ENCODE peak calls at places on chromosomes 2 and 18, in four cellular contexts. B is H1, V is K562, Z is GM12878. M is an unnamed sample.
A peak's percentile ranks its signal among the peaks of the same experiment; 100 is the strongest.

GRCh38 chr2:20067992-20068727 is 16.7 kb upstream of the LAPTM4A start:
- DNase-seq in B (no peak), V (no peak), Z (no peak), M (no peak)

GRCh38 chr2:216578325-216578724 is 54.9 kb upstream of the IGFBP2 start:
- DNase-seq in B (no peak), V (no peak), Z (no peak), M (no peak)

GRCh38 chr2:231884438-231885140 is 41.6 kb downstream of the NPPC start:
- DNase-seq in B (no peak), V (no peak), Z (no peak), M (no peak)

GRCh38 chr2:60961457-60961856 is 56.1 kb upstream of the PEX13 start:
- DNase-seq in B (no peak), V (no peak), Z (no peak), M (no peak)

GRCh38 chr18:3402962-3403585 is 46.9 kb upstream of the TGIF1 start:
- DNase-seq in B (no peak), V (no peak), Z (no peak), M (no peak)

GRCh38 chr2:21256006-21256405 is 132.2 kb downstream of the TDRD15 start:
- DNase-seq in B (no peak), V (no peak), Z (peak; percentile 51), M (no peak)

GRCh38 chr18:65990174-65990690 is 239.4 kb downstream of the CDH7 start:
- DNase-seq in B (no peak), V (no peak), Z (no peak), M (no peak)

GRCh38 chr2:229728360-229728759 is 14.0 kb upstream of the DNER start:
- DNase-seq in B (no peak), V (no peak), Z (no peak), M (no peak)

GRCh38 chr18:67590571-67591141 is 74.1 kb upstream of the DSEL start:
- DNase-seq in B (no peak), V (no peak), Z (no peak), M (no peak)

GRCh38 chr2:206800501-206801416 is 35.4 kb downstream of the FASTKD2 start:
- DNase-seq in B (peak; percentile 61), V (peak; percentile 28), Z (no peak), M (peak; percentile 47)

GRCh38 chr2:90207454-90208058 is 1516.1 kb downstream of the RPIA start:
- DNase-seq in B (no peak), V (peak; percentile 7), Z (peak; percentile 3), M (no peak)

GRCh38 chr2:31863867-31864266 is 146.9 kb downstream of the MEMO1 start:
- DNase-seq in B (no peak), V (no peak), Z (no peak), M (no peak)

GRCh38 chr2:164896226-164896625 is 54.6 kb upstream of the COBLL1 start:
- DNase-seq in B (no peak), V (no peak), Z (no peak), M (no peak)

GRCh38 chr18:6807504-6808257 is 78.2 kb downstream of the ARHGAP28 start:
- DNase-seq in B (no peak), V (no peak), Z (no peak), M (no peak)
- TF ChIP-seq POLR2AphosphoS5 in B (no peak), V (no peak), Z (no peak), M (no peak)

DNA sequence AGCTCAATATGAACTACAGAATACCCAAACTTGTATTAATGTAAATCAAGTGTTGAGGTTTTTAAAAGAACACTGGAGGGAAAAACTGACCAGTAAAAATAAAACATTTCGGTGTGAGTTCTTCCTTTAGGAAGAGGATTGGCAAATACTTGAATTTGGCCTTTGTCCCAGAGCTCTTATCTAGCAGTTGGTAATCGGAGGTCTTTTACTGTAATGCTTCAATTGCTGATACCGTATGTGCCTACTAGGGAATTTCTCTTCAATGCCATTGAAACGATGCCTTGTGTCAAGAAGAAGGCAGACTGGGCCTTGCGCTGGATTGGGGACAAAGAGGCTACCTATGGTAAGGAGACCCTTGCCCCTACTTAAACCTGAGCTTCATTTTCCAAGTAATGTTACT is 4.1 kb downstream of the RRM2 start:
- DNase-seq in B (no peak), V (peak; percentile 1), Z (no peak), M (no peak)
- TF ChIP-seq RAD21 in B (no peak), V (no peak), Z (no peak), M (no peak)

GRCh38 chr2:8985561-8986326 is 17.7 kb downstream of the MBOAT2 start:
- DNase-seq in B (no peak), V (no peak), Z (no peak), M (no peak)

GRCh38 chr2:8984855-8985254 is 18.6 kb downstream of the MBOAT2 start:
- DNase-seq in B (no peak), V (no peak), Z (no peak), M (no peak)

GRCh38 chr2:8983571-8983970 is 19.9 kb downstream of the MBOAT2 start:
- DNase-seq in B (no peak), V (no peak), Z (no peak), M (no peak)

GRCh38 chr2:8986327-8986976 is 17.0 kb downstream of the MBOAT2 start:
- DNase-seq in B (peak; percentile 71), V (no peak), Z (no peak), M (no peak)

GRCh38 chr2:8984152-8984551 is 19.3 kb downstream of the MBOAT2 start:
- DNase-seq in B (no peak), V (no peak), Z (peak; percentile 41), M (no peak)
- TF ChIP-seq EGR1 in B (no peak), V (no peak), Z (no peak), M (no peak)

DNA sequence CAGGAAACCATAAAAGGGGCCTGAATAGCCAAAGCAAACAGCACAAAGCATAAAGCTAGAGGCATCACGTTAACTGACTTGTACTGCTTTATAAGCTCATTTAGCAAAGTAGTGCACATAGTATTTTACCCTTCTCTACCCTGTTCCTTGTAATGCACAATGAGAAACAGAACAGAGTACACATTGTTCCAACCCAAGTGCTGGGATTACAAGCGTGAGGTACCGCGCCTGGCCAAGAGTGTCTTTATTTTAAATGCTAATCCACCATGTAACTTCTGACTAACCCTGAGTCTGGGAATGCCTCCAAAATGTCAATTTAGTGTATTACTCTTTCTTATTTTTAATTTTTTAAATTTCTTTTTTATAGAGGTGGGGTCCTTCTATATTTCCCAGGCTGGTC is 46.4 kb upstream of the STON1 start:
- DNase-seq in B (no peak), V (no peak), Z (no peak), M (no peak)
- TF ChIP-seq POLR2AphosphoS5 in B (no peak), V (no peak), Z (no peak), M (no peak)

GRCh38 chr2:30358351-30358750 is 88.7 kb upstream of the LCLAT1 start:
- DNase-seq in B (no peak), V (no peak), Z (no peak), M (no peak)

GRCh38 chr2:30358822-30359221 is 88.2 kb upstream of the LCLAT1 start:
- DNase-seq in B (no peak), V (no peak), Z (no peak), M (no peak)

GRCh38 chr2:30362468-30363081 is 84.5 kb upstream of the LCLAT1 start:
- DNase-seq in B (no peak), V (no peak), Z (no peak), M (no peak)

GRCh38 chr2:30361751-30362394 is 85.2 kb upstream of the LCLAT1 start:
- DNase-seq in B (no peak), V (no peak), Z (no peak), M (no peak)

GRCh38 chr2:30359644-30360167 is 87.3 kb upstream of the LCLAT1 start:
- DNase-seq in B (no peak), V (no peak), Z (no peak), M (no peak)
- TF ChIP-seq RAD21 in B (no peak), V (no peak), Z (no peak), M (no peak)

GRCh38 chr2:97747716-97748115 is 34.3 kb downstream of the ZAP70 start:
- DNase-seq in B (no peak), V (no peak), Z (no peak), M (no peak)

GRCh38 chr2:97750017-97750416 is 36.6 kb downstream of the ZAP70 start:
- DNase-seq in B (no peak), V (no peak), Z (no peak), M (no peak)

GRCh38 chr2:97749611-97750010 is 36.2 kb downstream of the ZAP70 start:
- DNase-seq in B (no peak), V (no peak), Z (no peak), M (no peak)

GRCh38 chr2:97747285-97747684 is 33.9 kb downstream of the ZAP70 start:
- DNase-seq in B (no peak), V (no peak), Z (no peak), M (no peak)

DNA sequence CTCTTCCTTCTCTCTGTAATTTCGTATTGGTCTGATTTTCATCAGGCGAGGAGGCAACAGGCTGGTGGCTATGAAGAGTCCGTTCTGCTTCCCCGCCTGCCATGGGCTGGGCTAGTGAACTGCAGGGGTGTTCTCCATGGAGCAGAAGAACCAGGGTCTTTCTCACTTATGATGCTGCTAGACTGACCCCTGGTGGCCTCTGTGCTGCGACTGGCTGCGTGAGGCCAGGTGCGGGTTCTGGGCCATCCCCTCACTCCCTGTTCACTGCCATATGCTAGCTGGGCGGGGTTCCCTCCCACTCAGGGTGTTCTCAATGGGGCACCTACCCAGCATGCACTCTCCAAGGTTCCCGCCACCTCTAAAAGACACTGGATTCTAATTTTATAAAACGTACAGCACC is 35.0 kb downstream of the ZAP70 start:
- DNase-seq in B (peak; percentile 83), V (peak; percentile 67), Z (no peak), M (no peak)
- TF ChIP-seq EGR1 in B (no peak), V (no peak), Z (no peak), M (no peak)

GRCh38 chr2:150464270-150464669 is 23.2 kb downstream of the RND3 start:
- DNase-seq in B (no peak), V (no peak), Z (no peak), M (no peak)

GRCh38 chr2:150467641-150467963 is 19.9 kb downstream of the RND3 start:
- DNase-seq in B (no peak), V (no peak), Z (no peak), M (no peak)

GRCh38 chr2:150468350-150468960 is 19.0 kb downstream of the RND3 start:
- DNase-seq in B (no peak), V (no peak), Z (no peak), M (no peak)

GRCh38 chr2:150466770-150467640 is 20.5 kb downstream of the RND3 start:
- DNase-seq in B (no peak), V (no peak), Z (no peak), M (no peak)

DNA sequence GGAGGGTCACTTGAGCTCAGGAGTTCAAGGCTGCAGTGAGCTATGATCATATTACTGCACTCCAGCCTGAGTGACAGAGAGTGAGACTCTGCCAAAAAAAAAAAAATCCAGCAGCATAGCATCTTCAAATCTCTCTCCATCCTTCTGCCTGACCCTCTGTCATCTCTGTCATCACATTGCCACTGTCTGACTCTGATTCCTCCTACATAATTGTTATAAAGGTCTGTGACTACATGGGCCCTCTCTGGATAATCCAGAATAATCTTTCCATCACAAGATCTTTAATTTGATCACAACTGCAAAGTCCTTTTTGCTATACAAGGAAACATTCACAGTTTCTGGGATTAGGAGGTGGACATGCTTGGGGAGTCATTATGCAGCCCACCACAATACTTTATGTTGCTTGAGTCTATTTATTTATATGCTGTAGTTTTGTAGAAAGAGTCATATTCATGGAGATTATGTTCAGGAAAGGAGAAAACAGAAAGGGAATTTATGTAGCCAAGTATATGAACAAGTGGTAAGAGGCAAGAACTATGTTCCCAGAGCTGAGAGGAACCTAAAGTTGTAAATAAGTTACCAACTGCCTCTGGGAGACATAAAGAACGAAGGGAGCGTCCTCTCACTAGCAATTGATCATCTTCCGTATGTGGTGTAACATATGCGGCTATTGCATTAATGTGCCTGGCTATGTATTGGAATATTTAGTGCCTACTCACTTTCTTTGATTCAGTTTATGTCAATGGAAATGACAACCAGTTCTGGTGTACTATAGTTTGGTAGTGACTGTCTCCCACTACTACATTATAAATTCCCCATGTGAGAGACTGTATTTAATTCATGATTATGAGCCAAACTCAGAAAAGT is 21.5 kb downstream of the RND3 start:
- DNase-seq in B (no peak), V (no peak), Z (no peak), M (no peak)
- TF ChIP-seq POLR2AphosphoS5 in B (no peak), V (no peak), Z (no peak), M (no peak)